ENCODE peak calls at places on chromosomes 6 and 20, in five cellular contexts. F, Q, P, S and W are unnamed samples.

GRCh38 chr6:117494283-117494682 is 11.8 kb downstream of the DCBLD1 start:
- DNase-seq in F (peak), Q (no peak), P (no peak), S (no peak), W (no peak)

GRCh38 chr6:85482206-85483040 is 32.5 kb downstream of the NT5E start:
- DNase-seq in F (no peak), Q (no peak), P (no peak), S (no peak), W (no peak)

GRCh38 chr6:167978607-167979006 is 18.9 kb upstream of the KIF25 start:
- DNase-seq in F (no peak), Q (no peak), P (no peak), S (no peak), W (no peak)

GRCh38 chr6:36598326-36598725 is 4.2 kb downstream of the SRSF3 start:
- DNase-seq in F (no peak), Q (peak), P (no peak), S (no peak), W (no peak)

GRCh38 chr6:170284866-170285469 is 5.9 kb downstream of the DLL1 start:
- DNase-seq in F (no peak), Q (peak), P (no peak), S (no peak), W (no peak)

GRCh38 chr20:61560361-61560853 is 308.3 kb downstream of the CDH4 start:
- DNase-seq in F (no peak), Q (no peak), P (no peak), S (no peak), W (no peak)

GRCh38 chr20:58389324-58389967 is 417 bp downstream of the VAPB start:
- DNase-seq in F (no peak), Q (peak), P (peak), S (peak), W (peak)

GRCh38 chr6:96015321-96015790 is 418 bp upstream of the FUT9 start:
- DNase-seq in F (no peak), Q (no peak), P (no peak), S (no peak), W (no peak)

GRCh38 chr6:30844118-30844535 is 40.2 kb upstream of the DDR1 start:
- DNase-seq in F (no peak), Q (no peak), P (no peak), S (no peak), W (no peak)

GRCh38 chr6:157019733-157020132 is 242.6 kb downstream of the ARID1B start:
- DNase-seq in F (no peak), Q (no peak), P (no peak), S (no peak), W (no peak)

GRCh38 chr20:8693709-8694108 is 375.2 kb upstream of the PLCB4 start:
- DNase-seq in F (no peak), Q (no peak), P (no peak), S (no peak), W (no peak)

GRCh38 chr6:24026050-24026449 is 100.0 kb upstream of the NRSN1 start:
- DNase-seq in F (no peak), Q (no peak), P (no peak), S (no peak), W (no peak)